ENCODE peak calls at places on chromosome 1, in five cellular contexts. K is coronary artery; F is tibial artery; G is skeletal muscle cell; S is naive thymus-derived CD4-positive, alpha-beta T cell. Z is an unnamed sample.

GRCh38 chr1:214882621-214883020 is 199.9 kb upstream of the KCNK2 start:
- DNase-seq in G (no peak), K (no peak), F (no peak), S (no peak), Z (no peak)

GRCh38 chr1:48469616-48470500 is 2.1 kb downstream of the SPATA6 start:
- DNase-seq in S (no peak), K (peak), F (peak), G (peak), Z (no peak)

GRCh38 chr1:197320991-197321531 is 53.0 kb downstream of the CRB1 start:
- DNase-seq in F (no peak), S (no peak), G (peak), K (no peak), Z (no peak)

GRCh38 chr1:33347650-33347992 is 26.7 kb upstream of the A3GALT2 start:
- DNase-seq in K (peak), F (peak), G (no peak), S (no peak), Z (no peak)

GRCh38 chr1:168261390-168261789 is 19.3 kb upstream of the TBX19 start:
- DNase-seq in G (peak), F (no peak), S (no peak), K (no peak), Z (no peak)

GRCh38 chr1:22048351-22049192 is 3.9 kb upstream of the CDC42 start:
- DNase-seq in F (no peak), K (no peak), S (no peak), G (no peak), Z (no peak)

GRCh38 chr1:14140800-14141526 is 441.0 kb downstream of the PRDM2 start:
- DNase-seq in G (no peak), K (no peak), F (peak), S (no peak), Z (peak)

GRCh38 chr1:153945131-153945794 is 1.3 kb downstream of the DENND4B start:
- DNase-seq in K (no peak), S (peak), G (no peak), F (peak), Z (no peak)

GRCh38 chr1:15137807-15138206 is 15.7 kb upstream of the TMEM51 start:
- DNase-seq in G (no peak), K (no peak), S (no peak), F (no peak), Z (no peak)

GRCh38 chr1:8351693-8352470 is 34.0 kb downstream of the SLC45A1 start:
- DNase-seq in K (no peak), F (no peak), S (no peak), G (no peak), Z (no peak)

GRCh38 chr1:185376840-185377635 is 60.0 kb upstream of the IVNS1ABP start:
- DNase-seq in G (no peak), K (no peak), F (no peak), S (no peak), Z (no peak)

GRCh38 chr1:31181515-31182343 is 58.0 kb downstream of the NKAIN1 start:
- DNase-seq in S (peak), G (no peak), F (no peak), K (no peak), Z (peak)

GRCh38 chr1:23019094-23019850 is at the start of gene KDM1A:
- DNase-seq in F (peak), G (peak), S (peak), K (peak), Z (peak)

GRCh38 chr1:175434268-175434860 is 241.8 kb upstream of the KIAA0040 start:
- DNase-seq in S (no peak), F (no peak), G (no peak), K (no peak), Z (no peak)

GRCh38 chr1:226678701-226679100 is 60.4 kb downstream of the ITPKB start:
- DNase-seq in F (no peak), G (no peak), K (no peak), S (no peak), Z (no peak)

GRCh38 chr1:51313961-51314777 is 16.2 kb downstream of the TTC39A start:
- DNase-seq in S (no peak), F (peak), K (no peak), G (peak), Z (no peak)

GRCh38 chr1:240352769-240353168 is 259.2 kb downstream of the GREM2 start:
- DNase-seq in G (peak), K (no peak), F (no peak), S (no peak), Z (no peak)

GRCh38 chr1:78645728-78646127 is 3.9 kb upstream of the IFI44 start:
- DNase-seq in S (peak), G (no peak), F (no peak), K (no peak), Z (no peak)

GRCh38 chr1:20112279-20113000 is 6.9 kb downstream of the PLA2G2D start:
- DNase-seq in S (no peak), K (no peak), F (no peak), G (no peak), Z (no peak)

GRCh38 chr1:112298558-112298957 is 97.5 kb upstream of the CTTNBP2NL start:
- DNase-seq in F (no peak), S (no peak), K (no peak), G (peak), Z (no peak)

GRCh38 chr1:2518528-2518927 is 7.9 kb downstream of the PANK4 start:
- DNase-seq in S (no peak), K (no peak), F (no peak), G (no peak), Z (no peak)

GRCh38 chr1:34405266-34405959 is 228.7 kb downstream of the C1orf94 start:
- DNase-seq in G (no peak), K (peak), F (no peak), S (no peak), Z (no peak)

GRCh38 chr1:179137623-179138235 is 55.9 kb downstream of the TOR3A start:
- DNase-seq in S (no peak), G (no peak), F (no peak), K (no peak), Z (no peak)

GRCh38 chr1:248810727-248811513 is 14.8 kb downstream of the SH3BP5L start:
- DNase-seq in F (no peak), S (no peak), G (no peak), K (no peak), Z (no peak)

GRCh38 chr1:218930879-218931278 is 242.8 kb upstream of the LYPLAL1 start:
- DNase-seq in F (no peak), G (peak), K (no peak), S (no peak), Z (no peak)

GRCh38 chr1:224616761-224617409 is 768 bp downstream of the CNIH3 start:
- DNase-seq in K (no peak), F (no peak), G (no peak), S (no peak), Z (no peak)

GRCh38 chr1:229887043-229887822 is 179.8 kb upstream of the GALNT2 start:
- DNase-seq in F (no peak), K (no peak), G (no peak), S (no peak), Z (no peak)

GRCh38 chr1:51910182-51910581 is 31.7 kb upstream of the NRDC start:
- DNase-seq in F (no peak), G (no peak), S (no peak), K (no peak), Z (no peak)

GRCh38 chr1:108601708-108602410 is 42.0 kb downstream of the EEIG2 start:
- DNase-seq in S (no peak), F (no peak), G (no peak), K (no peak), Z (no peak)

GRCh38 chr1:167713330-167714081 is 8.3 kb upstream of the MPZL1 start:
- DNase-seq in F (peak), S (no peak), G (no peak), K (peak), Z (no peak)

GRCh38 chr1:6424000-6424565 is 493 bp upstream of the ESPN start:
- DNase-seq in F (no peak), S (no peak), G (no peak), K (no peak), Z (no peak)

GRCh38 chr1:220775238-220775853 is 11.4 kb upstream of the MTARC1 start:
- DNase-seq in S (peak), F (no peak), G (no peak), K (no peak), Z (no peak)

GRCh38 chr1:68173283-68174172 is 58.8 kb downstream of the WLS start:
- DNase-seq in G (no peak), K (no peak), F (no peak), S (no peak), Z (no peak)

GRCh38 chr1:115400891-115401290 is 62.8 kb upstream of the NGF start:
- DNase-seq in F (no peak), S (no peak), G (no peak), K (no peak), Z (no peak)

GRCh38 chr1:8083739-8084484 is 57.8 kb upstream of the ERRFI1 start:
- DNase-seq in G (peak), S (no peak), K (no peak), F (no peak), Z (no peak)

GRCh38 chr1:52633291-52633754 is 355 bp downstream of the SHISAL2A start:
- DNase-seq in F (no peak), K (no peak), S (no peak), G (no peak), Z (no peak)

GRCh38 chr1:230760360-230760827 is 13.2 kb downstream of the CAPN9 start:
- DNase-seq in K (no peak), F (no peak), S (no peak), G (no peak), Z (no peak)

GRCh38 chr1:51423098-51423821 is 92.9 kb upstream of the TTC39A start:
- DNase-seq in K (no peak), F (no peak), S (no peak), G (peak), Z (no peak)

GRCh38 chr1:158836038-158836437 is 4.9 kb downstream of the MNDA start:
- DNase-seq in F (no peak), K (no peak), S (no peak), G (no peak), Z (no peak)

DNA sequence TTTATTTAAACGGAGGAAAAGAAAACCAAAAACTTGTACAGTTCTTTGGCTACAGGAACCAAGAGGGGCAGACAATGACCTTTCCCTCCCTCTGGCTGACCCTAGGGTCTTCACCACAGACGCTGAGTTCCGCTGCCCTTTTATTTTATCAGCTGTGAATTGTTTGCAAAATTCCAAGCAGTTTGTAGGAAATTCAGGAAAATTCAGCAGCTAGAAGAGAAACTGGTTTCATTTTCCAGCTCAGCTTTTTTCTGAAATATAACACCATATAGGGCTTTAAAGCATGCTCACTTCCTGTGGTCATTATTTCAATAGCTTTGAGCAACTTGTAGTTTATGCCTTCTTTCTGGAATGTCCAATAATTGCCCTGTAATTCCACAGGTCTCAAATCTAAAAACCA is 5.5 kb upstream of the PIK3R3 start:
- DNase-seq in G (no peak), K (no peak), F (no peak), S (no peak), Z (no peak)
- H3K4me3 ChIP-seq in G (peak), K (peak), F (peak), S (no peak), Z (no peak)

GRCh38 chr1:54326577-54327385 is 79.4 kb downstream of the SSBP3 start:
- DNase-seq in K (no peak), F (no peak), S (no peak), G (no peak), Z (no peak)
- H3K4me3 ChIP-seq in K (no peak), F (no peak), S (no peak), G (no peak), Z (no peak)

GRCh38 chr1:93993731-93994130 is 84.5 kb upstream of the GCLM start:
- DNase-seq in G (no peak), K (no peak), F (no peak), S (no peak), Z (no peak)

GRCh38 chr1:93990010-93990409 is 80.8 kb upstream of the GCLM start:
- DNase-seq in F (no peak), S (no peak), G (no peak), K (no peak), Z (no peak)

GRCh38 chr1:93991269-93991668 is 82.0 kb upstream of the GCLM start:
- DNase-seq in F (no peak), S (no peak), G (no peak), K (no peak), Z (no peak)

GRCh38 chr1:93992190-93992589 is 83.0 kb upstream of the GCLM start:
- DNase-seq in K (no peak), G (no peak), S (no peak), F (no peak), Z (no peak)

GRCh38 chr1:93992954-93993353 is 83.7 kb upstream of the GCLM start:
- DNase-seq in F (no peak), K (no peak), G (no peak), S (no peak), Z (no peak)
- H3K4me3 ChIP-seq in F (no peak), K (no peak), G (no peak), S (no peak), Z (no peak)

DNA sequence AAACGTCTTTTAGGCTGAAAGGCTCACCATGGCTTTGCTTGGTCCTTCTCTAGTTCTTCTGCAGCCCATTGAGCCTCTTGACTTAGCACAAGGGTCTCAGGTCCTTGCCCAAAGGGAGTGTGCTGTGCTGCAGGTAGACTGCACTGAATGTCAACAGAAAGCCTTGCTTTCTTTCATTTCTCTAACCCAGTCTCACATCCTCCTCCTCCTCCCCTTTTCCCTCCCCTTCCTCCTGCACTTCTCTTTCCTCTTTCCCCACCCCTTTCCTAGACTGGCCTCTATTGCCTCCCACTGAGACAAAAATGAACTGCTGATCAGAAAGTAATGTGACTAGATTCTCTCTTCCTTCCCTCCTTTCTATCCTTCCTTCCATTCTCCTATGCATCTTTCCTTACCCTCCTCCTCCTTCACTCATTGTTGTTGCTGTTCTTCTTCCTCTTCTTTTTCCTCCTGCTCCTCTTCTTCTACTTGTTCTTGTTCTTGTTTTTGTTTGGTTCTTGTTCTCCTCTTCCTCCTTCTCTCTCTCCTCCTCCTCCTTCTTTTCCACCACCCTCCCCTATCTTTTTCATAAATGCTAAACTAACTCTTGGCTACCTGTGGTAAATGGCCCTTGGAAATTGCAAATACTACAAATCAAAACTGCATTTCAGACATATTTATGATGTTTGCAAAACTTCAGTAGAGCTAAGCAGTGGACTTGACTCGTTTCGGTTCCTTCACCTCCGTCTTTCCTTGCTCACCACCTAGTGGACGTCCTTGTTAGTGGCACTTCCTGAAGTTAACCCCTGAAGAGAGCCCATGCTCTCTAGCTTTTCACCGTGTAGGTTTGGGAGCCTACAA is at the start of gene SELL:
- DNase-seq in F (no peak), S (peak), G (peak), K (no peak), Z (peak)
- H3K4me3 ChIP-seq in F (peak), S (peak), G (peak), K (peak), Z (peak)

DNA sequence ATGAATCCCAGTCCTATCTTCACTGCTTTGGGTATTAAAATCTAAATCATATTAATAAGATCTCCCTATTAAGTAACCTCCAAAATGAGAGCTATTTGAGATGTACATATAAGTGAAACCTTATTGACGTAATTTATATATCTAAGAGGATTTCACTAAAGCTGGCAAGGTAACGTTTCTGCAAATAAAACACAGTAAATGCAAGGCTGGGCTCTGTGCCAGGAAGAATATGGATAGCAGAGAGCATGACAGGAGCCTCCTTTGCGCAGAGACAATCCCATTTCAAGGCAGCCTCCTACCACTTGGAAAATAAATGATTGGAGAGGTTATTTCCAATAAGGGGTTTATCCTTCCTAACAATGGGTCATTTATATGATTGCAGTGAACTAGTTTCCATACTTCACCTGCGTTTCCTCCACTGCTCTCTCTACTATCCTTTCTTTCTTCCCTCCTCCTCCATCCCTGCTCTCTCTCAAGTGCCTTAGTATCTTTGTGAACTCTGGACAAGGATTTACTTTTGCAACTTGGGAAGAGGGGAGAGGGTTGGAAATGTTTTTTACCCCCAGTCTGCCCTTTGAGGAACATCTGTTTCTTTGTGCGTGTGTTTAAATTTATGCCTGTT is 3.0 kb upstream of the NFIA start:
- DNase-seq in K (no peak), S (no peak), F (no peak), G (no peak), Z (no peak)
- H3K4me3 ChIP-seq in K (peak), S (no peak), F (peak), G (no peak), Z (peak)

GRCh38 chr1:1314678-1315335 is 6.4 kb downstream of the PUSL1 start:
- DNase-seq in G (no peak), S (no peak), F (no peak), K (no peak), Z (no peak)

GRCh38 chr1:1313500-1314236 is 5.3 kb downstream of the PUSL1 start:
- DNase-seq in K (no peak), F (no peak), G (no peak), S (no peak), Z (no peak)

GRCh38 chr1:1314237-1314586 is 5.8 kb downstream of the PUSL1 start:
- DNase-seq in K (no peak), F (no peak), G (no peak), S (no peak), Z (no peak)

GRCh38 chr1:1317420-1317819 is 7.0 kb downstream of the INTS11 start:
- DNase-seq in K (no peak), G (no peak), F (no peak), S (no peak), Z (no peak)

DNA sequence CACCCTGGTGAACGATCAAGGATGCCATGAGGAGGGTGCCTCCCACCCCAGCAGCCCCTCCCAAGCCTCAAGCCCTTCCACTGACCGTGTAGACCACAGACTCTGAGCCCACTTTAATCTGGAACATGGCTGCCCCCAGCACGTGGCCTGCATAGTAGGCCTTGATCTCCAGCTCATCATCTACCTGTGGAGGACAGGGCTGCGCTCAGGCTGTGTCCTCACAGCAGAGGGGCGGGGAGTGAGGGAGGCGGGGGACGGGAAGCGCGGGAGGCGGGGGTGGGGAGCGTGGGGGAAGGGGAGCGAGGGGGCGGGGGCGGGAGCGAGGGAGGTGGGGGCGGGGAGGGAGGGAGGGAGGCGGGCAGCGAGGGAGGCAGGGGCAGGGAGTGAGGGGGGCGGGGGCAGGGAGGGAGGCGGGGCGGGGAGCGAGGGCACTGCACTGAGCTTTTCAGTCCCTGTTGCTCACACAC is 7.1 kb downstream of the PUSL1 start:
- DNase-seq in K (no peak), G (no peak), F (no peak), S (no peak), Z (no peak)
- H3K4me3 ChIP-seq in K (no peak), G (no peak), F (no peak), S (no peak), Z (no peak)

GRCh38 chr1:177969109-177969508 is 749 bp downstream of the SEC16B start:
- DNase-seq in S (no peak), K (no peak), F (no peak), G (no peak), Z (no peak)
- H3K4me3 ChIP-seq in S (no peak), K (no peak), F (no peak), G (no peak), Z (no peak)